ENCODE peak calls at places on chromosomes 11 and 22, in five cellular contexts. One of them, this sample, is unnamed.

GRCh38 chr11:117749541-117749910 is 47.5 kb downstream of the DSCAML1 start:
- DNase-seq in astrocyte of the cerebellum: no peak
- DNase-seq in iPS-NIHi11: no peak
- DNase-seq in GDM1: no peak
- DNase-seq in AG04450: no peak
- DNase-seq in this sample: no peak

GRCh38 chr22:44181033-44181911 is 547 bp downstream of the PARVG start:
- DNase-seq in iPS-NIHi11: no peak
- DNase-seq in GDM1: peak; percentile 88
- DNase-seq in astrocyte of the cerebellum: no peak
- DNase-seq in AG04450: no peak
- DNase-seq in this sample: no peak

GRCh38 chr11:119578466-119579220 is 150.4 kb downstream of the NECTIN1 start:
- DNase-seq in AG04450: no peak
- DNase-seq in GDM1: no peak
- DNase-seq in iPS-NIHi11: no peak
- DNase-seq in astrocyte of the cerebellum: no peak
- DNase-seq in this sample: no peak

GRCh38 chr11:64560139-64560771 is 30.8 kb upstream of the SLC22A12 start:
- DNase-seq in GDM1: no peak
- DNase-seq in AG04450: no peak
- DNase-seq in astrocyte of the cerebellum: no peak
- DNase-seq in iPS-NIHi11: no peak
- DNase-seq in this sample: peak; percentile 67

GRCh38 chr11:46493786-46494185 is 100.0 kb downstream of the AMBRA1 start:
- DNase-seq in AG04450: no peak
- DNase-seq in astrocyte of the cerebellum: no peak
- DNase-seq in iPS-NIHi11: no peak
- DNase-seq in GDM1: no peak
- DNase-seq in this sample: no peak

GRCh38 chr22:28034760-28035401 is 115.8 kb upstream of the PITPNB start:
- DNase-seq in GDM1: no peak
- DNase-seq in AG04450: no peak
- DNase-seq in astrocyte of the cerebellum: no peak
- DNase-seq in iPS-NIHi11: no peak
- DNase-seq in this sample: peak; percentile 86

GRCh38 chr22:37228106-37229011 is 15.7 kb downstream of the RAC2 start:
- DNase-seq in astrocyte of the cerebellum: peak; percentile 37
- DNase-seq in iPS-NIHi11: no peak
- DNase-seq in GDM1: peak; percentile 71
- DNase-seq in AG04450: no peak
- DNase-seq in this sample: no peak

GRCh38 chr11:43399983-43400630 is 41.4 kb downstream of the TTC17 start:
- DNase-seq in GDM1: no peak
- DNase-seq in AG04450: no peak
- DNase-seq in iPS-NIHi11: no peak
- DNase-seq in astrocyte of the cerebellum: no peak
- DNase-seq in this sample: no peak

GRCh38 chr22:30396871-30397655 is at the start of gene SEC14L2:
- DNase-seq in AG04450: no peak
- DNase-seq in astrocyte of the cerebellum: no peak
- DNase-seq in GDM1: no peak
- DNase-seq in iPS-NIHi11: peak; percentile 80
- DNase-seq in this sample: peak; percentile 90

GRCh38 chr11:73308963-73309960 is 1.2 kb downstream of the ARHGEF17 start:
- DNase-seq in iPS-NIHi11: peak; percentile 90
- DNase-seq in astrocyte of the cerebellum: peak; percentile 90
- DNase-seq in GDM1: no peak
- DNase-seq in AG04450: peak; percentile 90
- DNase-seq in this sample: peak; percentile 97

GRCh38 chr11:134468081-134468668 is 56.1 kb upstream of the B3GAT1 start:
- DNase-seq in AG04450: no peak
- DNase-seq in iPS-NIHi11: no peak
- DNase-seq in GDM1: no peak
- DNase-seq in astrocyte of the cerebellum: no peak
- DNase-seq in this sample: no peak